ENCODE peak calls at places on chromosome 4, in five cellular contexts. One of them, this sample, is unnamed.

GRCh38 chr4:86549163-86549788 is 44.8 kb upstream of the PTPN13 start:
- DNase-seq in glutamatergic neuron: no peak
- DNase-seq in GM10248: no peak
- DNase-seq in astrocyte: peak; percentile 28
- DNase-seq in activated CD8-positive, alpha-beta memory T cell treated with anti-CD3 and anti-CD28 coated beads, Interleukin-2, amount 50 U/mL, for 48 hours: no peak
- DNase-seq in this sample: no peak

GRCh38 chr4:13701937-13702446 is 74.5 kb upstream of the BOD1L1 start:
- DNase-seq in activated CD8-positive, alpha-beta memory T cell treated with anti-CD3 and anti-CD28 coated beads, Interleukin-2, amount 50 U/mL, for 48 hours: no peak
- DNase-seq in glutamatergic neuron: no peak
- DNase-seq in astrocyte: peak; percentile 45
- DNase-seq in GM10248: no peak
- DNase-seq in this sample: no peak

GRCh38 chr4:40325406-40326019 is 9.6 kb upstream of the CHRNA9 start:
- DNase-seq in GM10248: peak; percentile 83
- DNase-seq in astrocyte: peak; percentile 53
- DNase-seq in glutamatergic neuron: peak; percentile 46
- DNase-seq in activated CD8-positive, alpha-beta memory T cell treated with anti-CD3 and anti-CD28 coated beads, Interleukin-2, amount 50 U/mL, for 48 hours: no peak
- DNase-seq in this sample: peak; percentile 45

GRCh38 chr4:41512604-41513003 is 25.4 kb upstream of the LIMCH1 start:
- DNase-seq in activated CD8-positive, alpha-beta memory T cell treated with anti-CD3 and anti-CD28 coated beads, Interleukin-2, amount 50 U/mL, for 48 hours: no peak
- DNase-seq in GM10248: no peak
- DNase-seq in astrocyte: no peak
- DNase-seq in glutamatergic neuron: no peak
- DNase-seq in this sample: no peak

GRCh38 chr4:181264908-181265307 is 978.3 kb upstream of the TENM3 start:
- DNase-seq in astrocyte: no peak
- DNase-seq in glutamatergic neuron: peak; percentile 19
- DNase-seq in GM10248: no peak
- DNase-seq in activated CD8-positive, alpha-beta memory T cell treated with anti-CD3 and anti-CD28 coated beads, Interleukin-2, amount 50 U/mL, for 48 hours: no peak
- DNase-seq in this sample: no peak

GRCh38 chr4:6033381-6033780 is 15.2 kb upstream of the C4orf50 start:
- DNase-seq in activated CD8-positive, alpha-beta memory T cell treated with anti-CD3 and anti-CD28 coated beads, Interleukin-2, amount 50 U/mL, for 48 hours: no peak
- DNase-seq in astrocyte: no peak
- DNase-seq in glutamatergic neuron: no peak
- DNase-seq in GM10248: no peak
- DNase-seq in this sample: no peak

GRCh38 chr4:157072002-157072401 is 3.9 kb upstream of the GLRB start:
- DNase-seq in glutamatergic neuron: no peak
- DNase-seq in GM10248: no peak
- DNase-seq in astrocyte: peak; percentile 37
- DNase-seq in activated CD8-positive, alpha-beta memory T cell treated with anti-CD3 and anti-CD28 coated beads, Interleukin-2, amount 50 U/mL, for 48 hours: no peak
- DNase-seq in this sample: no peak

GRCh38 chr4:53573696-53574095 is 17.6 kb downstream of the LNX1 start:
- DNase-seq in glutamatergic neuron: no peak
- DNase-seq in GM10248: no peak
- DNase-seq in activated CD8-positive, alpha-beta memory T cell treated with anti-CD3 and anti-CD28 coated beads, Interleukin-2, amount 50 U/mL, for 48 hours: no peak
- DNase-seq in astrocyte: peak; percentile 37
- DNase-seq in this sample: no peak

GRCh38 chr4:124389591-124389990 is 322.9 kb downstream of the ANKRD50 start:
- DNase-seq in astrocyte: peak; percentile 10
- DNase-seq in GM10248: no peak
- DNase-seq in glutamatergic neuron: no peak
- DNase-seq in activated CD8-positive, alpha-beta memory T cell treated with anti-CD3 and anti-CD28 coated beads, Interleukin-2, amount 50 U/mL, for 48 hours: no peak
- DNase-seq in this sample: no peak

GRCh38 chr4:172851534-172851933 is 317.1 kb upstream of the GALNT7 start:
- DNase-seq in activated CD8-positive, alpha-beta memory T cell treated with anti-CD3 and anti-CD28 coated beads, Interleukin-2, amount 50 U/mL, for 48 hours: no peak
- DNase-seq in astrocyte: peak; percentile 3
- DNase-seq in GM10248: no peak
- DNase-seq in glutamatergic neuron: no peak
- DNase-seq in this sample: no peak

GRCh38 chr4:4419896-4420295 is 33.0 kb downstream of the NSG1 start:
- DNase-seq in astrocyte: no peak
- DNase-seq in GM10248: no peak
- DNase-seq in activated CD8-positive, alpha-beta memory T cell treated with anti-CD3 and anti-CD28 coated beads, Interleukin-2, amount 50 U/mL, for 48 hours: no peak
- DNase-seq in glutamatergic neuron: no peak
- DNase-seq in this sample: no peak

GRCh38 chr4:90943311-90943710 is 816.1 kb downstream of the CCSER1 start:
- DNase-seq in glutamatergic neuron: no peak
- DNase-seq in activated CD8-positive, alpha-beta memory T cell treated with anti-CD3 and anti-CD28 coated beads, Interleukin-2, amount 50 U/mL, for 48 hours: no peak
- DNase-seq in GM10248: no peak
- DNase-seq in astrocyte: no peak
- DNase-seq in this sample: no peak

GRCh38 chr4:177713454-177713853 is 271.2 kb upstream of the AGA start:
- DNase-seq in activated CD8-positive, alpha-beta memory T cell treated with anti-CD3 and anti-CD28 coated beads, Interleukin-2, amount 50 U/mL, for 48 hours: no peak
- DNase-seq in astrocyte: no peak
- DNase-seq in glutamatergic neuron: no peak
- DNase-seq in GM10248: no peak
- DNase-seq in this sample: no peak

GRCh38 chr4:186765138-186765537 is 41.5 kb upstream of the FAT1 start:
- DNase-seq in GM10248: no peak
- DNase-seq in glutamatergic neuron: no peak
- DNase-seq in astrocyte: peak; percentile 70
- DNase-seq in activated CD8-positive, alpha-beta memory T cell treated with anti-CD3 and anti-CD28 coated beads, Interleukin-2, amount 50 U/mL, for 48 hours: no peak
- DNase-seq in this sample: no peak

GRCh38 chr4:173924561-173924960 is 358.9 kb downstream of the FBXO8 start:
- DNase-seq in glutamatergic neuron: no peak
- DNase-seq in GM10248: no peak
- DNase-seq in astrocyte: peak; percentile 37
- DNase-seq in activated CD8-positive, alpha-beta memory T cell treated with anti-CD3 and anti-CD28 coated beads, Interleukin-2, amount 50 U/mL, for 48 hours: no peak
- DNase-seq in this sample: no peak

GRCh38 chr4:104166749-104167148 is 327.9 kb downstream of the CXXC4 start:
- DNase-seq in glutamatergic neuron: no peak
- DNase-seq in GM10248: no peak
- DNase-seq in activated CD8-positive, alpha-beta memory T cell treated with anti-CD3 and anti-CD28 coated beads, Interleukin-2, amount 50 U/mL, for 48 hours: no peak
- DNase-seq in astrocyte: no peak
- DNase-seq in this sample: no peak

GRCh38 chr4:30537462-30537861 is 182.7 kb upstream of the PCDH7 start:
- DNase-seq in GM10248: no peak
- DNase-seq in glutamatergic neuron: no peak
- DNase-seq in activated CD8-positive, alpha-beta memory T cell treated with anti-CD3 and anti-CD28 coated beads, Interleukin-2, amount 50 U/mL, for 48 hours: no peak
- DNase-seq in astrocyte: peak; percentile 87
- DNase-seq in this sample: no peak

GRCh38 chr4:7146059-7146763 is 46.1 kb upstream of the SORCS2 start:
- DNase-seq in activated CD8-positive, alpha-beta memory T cell treated with anti-CD3 and anti-CD28 coated beads, Interleukin-2, amount 50 U/mL, for 48 hours: no peak
- DNase-seq in glutamatergic neuron: no peak
- DNase-seq in astrocyte: no peak
- DNase-seq in GM10248: no peak
- DNase-seq in this sample: no peak

GRCh38 chr4:168318266-168318895 is at the start of gene DDX60:
- DNase-seq in astrocyte: peak; percentile 61
- DNase-seq in activated CD8-positive, alpha-beta memory T cell treated with anti-CD3 and anti-CD28 coated beads, Interleukin-2, amount 50 U/mL, for 48 hours: peak; percentile 83
- DNase-seq in glutamatergic neuron: peak; percentile 50
- DNase-seq in GM10248: peak; percentile 76
- DNase-seq in this sample: peak; percentile 73

GRCh38 chr4:172725581-172725980 is 443.0 kb upstream of the GALNT7 start:
- DNase-seq in glutamatergic neuron: no peak
- DNase-seq in activated CD8-positive, alpha-beta memory T cell treated with anti-CD3 and anti-CD28 coated beads, Interleukin-2, amount 50 U/mL, for 48 hours: no peak
- DNase-seq in astrocyte: no peak
- DNase-seq in GM10248: no peak
- DNase-seq in this sample: no peak

GRCh38 chr4:60683953-60684352 is 516.2 kb upstream of the ADGRL3 start:
- DNase-seq in glutamatergic neuron: no peak
- DNase-seq in GM10248: no peak
- DNase-seq in astrocyte: peak; percentile 80
- DNase-seq in activated CD8-positive, alpha-beta memory T cell treated with anti-CD3 and anti-CD28 coated beads, Interleukin-2, amount 50 U/mL, for 48 hours: no peak
- DNase-seq in this sample: no peak

GRCh38 chr4:122305853-122306252 is 73.0 kb upstream of the ADAD1 start:
- DNase-seq in activated CD8-positive, alpha-beta memory T cell treated with anti-CD3 and anti-CD28 coated beads, Interleukin-2, amount 50 U/mL, for 48 hours: no peak
- DNase-seq in astrocyte: no peak
- DNase-seq in glutamatergic neuron: no peak
- DNase-seq in GM10248: no peak
- DNase-seq in this sample: no peak

GRCh38 chr4:15809058-15809457 is 30.9 kb downstream of the CD38 start:
- DNase-seq in glutamatergic neuron: no peak
- DNase-seq in astrocyte: no peak
- DNase-seq in activated CD8-positive, alpha-beta memory T cell treated with anti-CD3 and anti-CD28 coated beads, Interleukin-2, amount 50 U/mL, for 48 hours: no peak
- DNase-seq in GM10248: peak; percentile 50
- DNase-seq in this sample: no peak

GRCh38 chr4:130563185-130563890 is 1467.4 kb downstream of the C4orf33 start:
- DNase-seq in astrocyte: peak; percentile 49
- DNase-seq in glutamatergic neuron: peak; percentile 71
- DNase-seq in activated CD8-positive, alpha-beta memory T cell treated with anti-CD3 and anti-CD28 coated beads, Interleukin-2, amount 50 U/mL, for 48 hours: no peak
- DNase-seq in GM10248: no peak
- DNase-seq in this sample: no peak

GRCh38 chr4:183765121-183765990 is 106.3 kb downstream of the TRAPPC11 start:
- DNase-seq in glutamatergic neuron: no peak
- DNase-seq in activated CD8-positive, alpha-beta memory T cell treated with anti-CD3 and anti-CD28 coated beads, Interleukin-2, amount 50 U/mL, for 48 hours: no peak
- DNase-seq in astrocyte: no peak
- DNase-seq in GM10248: no peak
- DNase-seq in this sample: no peak

GRCh38 chr4:119683518-119683917 is 54.9 kb upstream of the PDE5A start:
- DNase-seq in GM10248: no peak
- DNase-seq in activated CD8-positive, alpha-beta memory T cell treated with anti-CD3 and anti-CD28 coated beads, Interleukin-2, amount 50 U/mL, for 48 hours: no peak
- DNase-seq in glutamatergic neuron: no peak
- DNase-seq in astrocyte: peak; percentile 85
- DNase-seq in this sample: no peak

GRCh38 chr4:185341377-185341776 is 54.3 kb downstream of the LRP2BP start:
- DNase-seq in astrocyte: no peak
- DNase-seq in GM10248: no peak
- DNase-seq in glutamatergic neuron: no peak
- DNase-seq in activated CD8-positive, alpha-beta memory T cell treated with anti-CD3 and anti-CD28 coated beads, Interleukin-2, amount 50 U/mL, for 48 hours: no peak
- DNase-seq in this sample: no peak

This sample was measured in T-helper 22 cell.